ENCODE peak calls at places on chromosomes 11 and 22, in five cellular contexts. C, U, H, R and T are unnamed samples.

GRCh38 chr11:2213384-2213842 is 41.8 kb upstream of the TH start:
- DNase-seq in C (no peak), U (peak), H (no peak), R (no peak), T (no peak)

GRCh38 chr11:8252388-8252787 is 11.3 kb downstream of the LMO1 start:
- DNase-seq in C (no peak), U (no peak), H (no peak), R (no peak), T (no peak)

GRCh38 chr22:33578752-33579151 is 341.5 kb downstream of the LARGE1 start:
- DNase-seq in C (no peak), U (no peak), H (no peak), R (no peak), T (no peak)

GRCh38 chr11:102589047-102589459 is 36.1 kb downstream of the MMP20 start:
- DNase-seq in C (peak), U (no peak), H (no peak), R (no peak), T (no peak)

GRCh38 chr11:8858808-8859207 is 52.2 kb upstream of the AKIP1 start:
- DNase-seq in C (no peak), U (no peak), H (no peak), R (no peak), T (no peak)

GRCh38 chr11:31240340-31240904 is 129.1 kb downstream of the DCDC1 start:
- DNase-seq in C (peak), U (no peak), H (peak), R (peak), T (peak)

GRCh38 chr11:78228467-78228866 is 39.7 kb downstream of the USP35 start:
- DNase-seq in C (peak), U (no peak), H (peak), R (peak), T (peak)

GRCh38 chr11:15095736-15096228 is 18.9 kb upstream of the INSC start:
- DNase-seq in C (no peak), U (no peak), H (no peak), R (no peak), T (no peak)

GRCh38 chr11:3950996-3951662 is 95.7 kb downstream of the STIM1 start:
- DNase-seq in C (no peak), U (no peak), H (no peak), R (peak), T (no peak)